ENCODE peak calls at places on chromosome 5, in six cellular contexts. Y is ecto neural progenitor cell, V is NCI-H1105 treated with DMSO at 0.1 percent for 48 hours, A is H9, R is GM12878, X is kidney. P is an unnamed sample.

GRCh38 chr5:96783326-96783725 is 24.4 kb downstream of the ERAP1 start:
- DNase-seq in R (no peak), Y (no peak), V (no peak), X (no peak), A (no peak), P (no peak)

GRCh38 chr5:140299056-140299455 is 3.8 kb downstream of the PFDN1 start:
- DNase-seq in X (no peak), A (no peak), V (no peak), Y (no peak), R (no peak), P (no peak)

GRCh38 chr5:40240111-40240510 is 439.6 kb upstream of the PTGER4 start:
- DNase-seq in A (no peak), V (no peak), R (no peak), X (no peak), Y (no peak), P (no peak)

GRCh38 chr5:180868960-180869359 is 7.9 kb upstream of the ZFP62 start:
- DNase-seq in R (peak; percentile 61), Y (peak; percentile 87), A (peak; percentile 81), V (peak; percentile 36), X (peak; percentile 83), P (peak; percentile 41)

GRCh38 chr5:148336704-148337435 is 1.5 kb downstream of the SPINK9 start:
- DNase-seq in X (no peak), A (no peak), V (no peak), R (peak; percentile 8), Y (no peak), P (no peak)

GRCh38 chr5:1030801-1031271 is 22.2 kb downstream of the NKD2 start:
- DNase-seq in R (no peak), A (no peak), Y (no peak), X (peak; percentile 76), V (no peak), P (no peak)

GRCh38 chr5:64859881-64860280 is 91.2 kb downstream of the CWC27 start:
- DNase-seq in A (no peak), X (no peak), Y (no peak), R (no peak), V (no peak), P (no peak)

GRCh38 chr5:56530031-56530430 is 285.3 kb upstream of the MAP3K1 start:
- DNase-seq in Y (no peak), V (no peak), X (no peak), R (no peak), A (no peak), P (no peak)

GRCh38 chr5:61604626-61605025 is 272.6 kb downstream of the ZSWIM6 start:
- DNase-seq in R (no peak), A (no peak), V (no peak), X (no peak), Y (no peak), P (no peak)

GRCh38 chr5:57824047-57824446 is 341.4 kb upstream of the ACTBL2 start:
- DNase-seq in A (no peak), Y (no peak), R (no peak), X (no peak), V (no peak), P (no peak)

GRCh38 chr5:7208911-7209310 is 187.0 kb upstream of the ADCY2 start:
- DNase-seq in X (no peak), V (peak; percentile 99), A (no peak), Y (no peak), R (no peak), P (no peak)

GRCh38 chr5:143205879-143206193 is 197.7 kb downstream of the NR3C1 start:
- DNase-seq in V (no peak), Y (no peak), R (no peak), A (no peak), X (no peak), P (no peak)

GRCh38 chr5:151862811-151863472 is 61.7 kb downstream of the GLRA1 start:
- DNase-seq in V (no peak), A (no peak), X (no peak), Y (no peak), R (no peak), P (no peak)

GRCh38 chr5:72328172-72328571 is 8.0 kb downstream of the PTCD2 start:
- DNase-seq in R (no peak), A (no peak), Y (no peak), X (no peak), V (peak; percentile 66), P (no peak)

GRCh38 chr5:122101636-122102285 is 23.7 kb upstream of the LOX start:
- DNase-seq in V (peak; percentile 48), A (no peak), X (no peak), R (no peak), Y (no peak), P (no peak)

GRCh38 chr5:133032852-133033742 is 6.7 kb upstream of the ZCCHC10 start:
- DNase-seq in Y (no peak), R (no peak), V (no peak), A (no peak), X (no peak), P (no peak)

GRCh38 chr5:11602298-11602697 is 301.9 kb downstream of the CTNND2 start:
- DNase-seq in R (no peak), V (no peak), A (no peak), Y (no peak), X (no peak), P (no peak)

GRCh38 chr5:152113401-152113800 is 188.8 kb upstream of the GLRA1 start:
- DNase-seq in A (no peak), Y (no peak), V (no peak), X (no peak), R (no peak), P (no peak)

GRCh38 chr5:73763300-73764032 is 137.5 kb downstream of the ARHGEF28 start:
- DNase-seq in X (no peak), A (no peak), V (peak; percentile 38), R (no peak), Y (no peak), P (no peak)

GRCh38 chr5:173642191-173642816 is 25.9 kb upstream of the BOD1 start:
- DNase-seq in R (no peak), V (no peak), X (no peak), Y (no peak), A (peak; percentile 25), P (no peak)

GRCh38 chr5:149240354-149240998 is 31.2 kb upstream of the AFAP1L1 start:
- DNase-seq in R (no peak), V (no peak), X (peak; percentile 87), Y (no peak), A (no peak), P (no peak)

GRCh38 chr5:65823820-65824445 is 101.9 kb downstream of the NLN start:
- DNase-seq in Y (no peak), X (no peak), R (no peak), A (no peak), V (no peak), P (no peak)

GRCh38 chr5:41213340-41213739 is at the start of gene C6:
- DNase-seq in V (no peak), Y (no peak), A (no peak), R (no peak), X (no peak), P (no peak)

GRCh38 chr5:150619359-150620230 is 20.9 kb upstream of the SYNPO start:
- DNase-seq in R (no peak), X (peak; percentile 86), V (no peak), A (no peak), Y (no peak), P (no peak)

GRCh38 chr5:137751869-137752491 is 2.2 kb downstream of the HNRNPA0 start:
- DNase-seq in A (no peak), Y (no peak), V (peak; percentile 15), X (no peak), R (no peak), P (no peak)

GRCh38 chr5:54610197-54610898 is 92.8 kb downstream of the SNX18 start:
- DNase-seq in R (peak; percentile 51), Y (no peak), X (no peak), A (no peak), V (no peak), P (peak; percentile 51)

GRCh38 chr5:167579701-167580045 is 711.8 kb upstream of the WWC1 start:
- DNase-seq in Y (no peak), X (no peak), V (no peak), A (no peak), R (no peak), P (no peak)

GRCh38 chr5:102910240-102911226 is 155.4 kb downstream of the PAM start:
- DNase-seq in R (no peak), V (no peak), A (no peak), X (no peak), Y (no peak), P (no peak)

GRCh38 chr5:97560176-97560993 is 377.3 kb upstream of the RIOK2 start:
- DNase-seq in V (no peak), Y (no peak), X (no peak), A (no peak), R (no peak), P (no peak)

P was measured in GM12864.